ENCODE peak calls at places on chromosomes 16 and 17, in nine cellular contexts. Q, W, H, E, U, B, Z, K and N are unnamed samples. For H3K4me1, the result is how much of the 10 kb centered on the place peaks cover.

GRCh38 chr16:600781-601180 is 10.9 kb downstream of the RAB40C start:
- DNase-seq in Q (no peak), Z (no peak), W (no peak), B (no peak), K (peak), E (no peak), U (no peak), H (no peak), N (no peak)

GRCh38 chr17:32266389-32267269 is 997 bp downstream of the RHBDL3 start:
- DNase-seq in E (peak), K (peak), W (no peak), H (no peak), B (peak), Z (no peak), U (no peak), Q (no peak), N (no peak)

GRCh38 chr16:30075503-30076275 is at the start of gene PPP4C:
- DNase-seq in Z (peak), Q (peak), B (peak), E (peak), W (peak), H (peak), K (peak), U (peak), N (peak)

GRCh38 chr16:17440131-17440530 is 30.6 kb downstream of the XYLT1 start:
- DNase-seq in W (no peak), Q (no peak), B (no peak), U (no peak), H (no peak), K (no peak), E (no peak), Z (no peak), N (no peak)

GRCh38 chr16:68910051-68910450 is 66.7 kb downstream of the TANGO6 start:
- DNase-seq in H (no peak), K (no peak), Z (no peak), W (no peak), U (no peak), E (no peak), Q (no peak), B (no peak), N (no peak)

GRCh38 chr17:82283208-82283749 is 9.8 kb upstream of the CSNK1D start:
- DNase-seq in H (peak), U (no peak), B (peak), Z (no peak), W (no peak), Q (no peak), E (no peak), K (peak), N (no peak)

GRCh38 chr17:66165537-66166123 is 26.3 kb downstream of the CEP112 start:
- DNase-seq in Z (no peak), H (no peak), U (no peak), K (peak), W (no peak), Q (no peak), B (no peak), E (no peak), N (peak)

GRCh38 chr17:70258465-70258864 is 89.1 kb downstream of the KCNJ2 start:
- DNase-seq in U (no peak), B (no peak), K (no peak), H (no peak), Z (no peak), Q (no peak), E (no peak), W (no peak), N (no peak)

GRCh38 chr16:13118091-13118490 is 216.7 kb downstream of the SHISA9 start:
- DNase-seq in W (no peak), K (no peak), H (no peak), B (no peak), Q (no peak), U (no peak), Z (no peak), E (no peak), N (no peak)

GRCh38 chr17:79657036-79657435 is 46.2 kb upstream of the RBFOX3 start:
- DNase-seq in K (no peak), B (no peak), Z (no peak), E (no peak), Q (no peak), H (no peak), W (no peak), U (no peak), N (no peak)

GRCh38 chr17:39011907-39012468 is 44.8 kb upstream of the FBXO47 start:
- DNase-seq in E (no peak), H (no peak), Q (no peak), W (no peak), U (no peak), B (no peak), Z (no peak), K (no peak), N (peak)

GRCh38 chr16:424033-424622 is 1.3 kb upstream of the RAB11FIP3 start:
- DNase-seq in K (peak), E (peak), Z (no peak), W (peak), U (peak), B (peak), Q (peak), H (no peak), N (no peak)

GRCh38 chr16:83967091-83967490 is 953 bp upstream of the NECAB2 start:
- DNase-seq in W (no peak), H (no peak), U (no peak), B (no peak), E (peak), Z (no peak), Q (no peak), K (no peak), N (no peak)

GRCh38 chr16:57893559-57894389 is 77.2 kb downstream of the CNGB1 start:
- DNase-seq in W (no peak), U (no peak), B (no peak), K (peak), E (peak), Q (no peak), Z (no peak), H (no peak), N (no peak)

GRCh38 chr16:75227361-75228142 is 8.8 kb downstream of the CTRB1 start:
- DNase-seq in B (peak), E (no peak), Q (no peak), W (peak), Z (no peak), H (no peak), K (no peak), U (no peak), N (no peak)

GRCh38 chr17:67836205-67836987 is 11.1 kb downstream of the BPTF start:
- DNase-seq in K (peak), B (no peak), H (no peak), Q (no peak), Z (no peak), E (no peak), U (no peak), W (no peak), N (no peak)

GRCh38 chr17:29590979-29591736 is 1.7 kb upstream of the GIT1 start:
- DNase-seq in H (peak), Z (no peak), U (no peak), E (peak), W (no peak), B (peak), K (peak), Q (no peak), N (no peak)

GRCh38 chr17:5434984-5435383 is 4.0 kb downstream of the C1QBP start:
- DNase-seq in U (no peak), W (no peak), Q (no peak), E (no peak), Z (no peak), H (no peak), K (no peak), B (no peak), N (no peak)

GRCh38 chr17:59370580-59371299 is 39.3 kb downstream of the YPEL2 start:
- DNase-seq in E (no peak), U (no peak), B (peak), K (no peak), W (no peak), H (no peak), Q (no peak), Z (no peak), N (no peak)

GRCh38 chr17:59371426-59372099 is 40.1 kb downstream of the YPEL2 start:
- DNase-seq in U (peak), W (peak), H (no peak), E (peak), Q (no peak), K (peak), B (peak), Z (peak), N (no peak)

GRCh38 chr17:59372138-59372751 is 40.8 kb downstream of the YPEL2 start:
- DNase-seq in B (no peak), Q (peak), E (no peak), H (no peak), U (no peak), W (peak), K (peak), Z (no peak), N (no peak)

GRCh38 chr17:59375858-59376257 is 44.4 kb downstream of the YPEL2 start:
- DNase-seq in B (no peak), Z (no peak), U (no peak), E (no peak), W (no peak), Q (no peak), K (no peak), H (no peak), N (no peak)

DNA sequence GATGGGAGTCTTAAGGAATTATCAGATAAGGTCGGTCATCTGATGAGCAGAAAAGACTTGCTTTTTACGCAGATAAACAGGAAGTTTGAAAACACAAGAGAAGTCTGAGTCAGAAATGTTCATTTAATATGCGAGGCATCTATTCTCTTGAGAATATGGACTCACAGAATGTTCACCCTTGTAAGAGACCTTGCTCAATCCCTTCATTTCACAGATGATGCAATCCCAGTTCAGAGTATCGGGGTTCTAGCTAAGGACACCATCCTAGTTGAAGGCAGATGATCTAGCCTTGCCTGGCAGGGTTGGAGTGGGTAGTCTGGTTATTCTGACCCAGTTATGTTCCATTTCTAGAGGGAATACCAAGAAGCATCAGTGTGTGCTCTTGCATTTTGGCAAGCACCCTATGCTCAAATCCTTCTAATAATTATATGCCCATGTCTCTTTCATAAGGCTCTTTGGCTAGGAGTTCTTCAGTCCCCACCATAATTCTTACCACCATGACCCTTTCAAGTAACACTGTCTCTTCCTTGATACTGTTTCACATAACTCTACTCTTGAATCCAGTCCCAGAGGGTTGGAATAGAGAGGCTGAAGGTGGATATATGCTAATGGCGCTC is 42.5 kb downstream of the YPEL2 start:
- DNase-seq in W (peak), B (no peak), Q (no peak), H (no peak), Z (no peak), U (no peak), K (peak), E (no peak), N (no peak)
- H3K4me1 ChIP-seq in W (half or more), B (half or more), Q (half or more), H (half or more), Z (under half), U (under half), K (half or more), E (half or more), N (under half)

DNA sequence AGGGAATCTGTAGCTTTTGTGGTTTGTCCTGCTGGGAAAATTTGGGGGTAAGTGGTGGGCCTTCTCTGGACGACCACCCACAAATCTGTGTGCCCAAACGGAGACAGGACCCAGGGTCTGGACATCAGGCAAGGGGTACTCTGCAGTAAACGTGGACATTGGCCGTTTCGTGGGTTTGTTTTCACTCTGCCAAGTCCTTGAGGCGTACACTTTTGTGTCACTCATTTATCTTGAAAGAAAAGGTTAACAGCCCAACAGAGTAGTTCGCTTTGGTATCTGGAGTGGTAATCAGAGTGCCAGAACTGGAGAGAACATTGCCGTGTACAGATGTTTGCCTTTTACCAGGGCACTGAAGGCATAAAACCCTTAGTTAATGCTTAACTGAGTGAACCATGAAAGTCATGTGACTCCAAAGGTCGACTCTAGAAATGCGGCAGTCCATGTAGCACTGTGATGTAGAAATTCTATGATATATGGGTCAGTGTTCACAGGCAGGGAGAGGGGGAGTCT is 15.4 kb downstream of the NAA60 start:
- DNase-seq in K (peak), H (no peak), Q (no peak), E (no peak), B (no peak), W (no peak), U (no peak), Z (no peak), N (no peak)
- H3K4me1 ChIP-seq in K (under half), H (under half), Q (half or more), E (under half), B (half or more), W (under half), U (under half), Z (under half), N (under half)

GRCh38 chr16:81241706-81242105 is 3.2 kb downstream of the BCO1 start:
- DNase-seq in B (no peak), E (no peak), K (no peak), H (no peak), U (no peak), Z (no peak), Q (no peak), W (no peak), N (no peak)
- H3K4me1 ChIP-seq in B (under half), E (under half), K (under half), H (under half), U (under half), Z (under half), Q (under half), W (under half), N (under half)

GRCh38 chr17:17188586-17188985 is 17.5 kb downstream of the PLD6 start:
- DNase-seq in H (no peak), Q (no peak), B (no peak), W (no peak), U (no peak), K (no peak), E (no peak), Z (no peak), N (no peak)

GRCh38 chr17:17183744-17184143 is 22.4 kb downstream of the PLD6 start:
- DNase-seq in Z (no peak), E (no peak), W (no peak), B (no peak), U (no peak), Q (no peak), H (no peak), K (no peak), N (no peak)

GRCh38 chr17:17182601-17183136 is 23.5 kb downstream of the PLD6 start:
- DNase-seq in W (no peak), Q (no peak), B (no peak), E (no peak), H (no peak), Z (no peak), U (no peak), K (no peak), N (no peak)

GRCh38 chr17:17186551-17187505 is 19.3 kb downstream of the PLD6 start:
- DNase-seq in Z (no peak), K (no peak), E (no peak), H (no peak), U (no peak), B (no peak), W (no peak), Q (no peak), N (no peak)

GRCh38 chr17:17186051-17186450 is 20.1 kb downstream of the PLD6 start:
- DNase-seq in U (no peak), W (no peak), K (no peak), H (no peak), Q (no peak), E (no peak), Z (no peak), B (no peak), N (no peak)
- H3K4me1 ChIP-seq in U (under half), W (under half), K (under half), H (under half), Q (half or more), E (under half), Z (under half), B (under half), N (under half)

GRCh38 chr17:64500487-64500859 is 3.6 kb upstream of the POLG2 start:
- DNase-seq in H (no peak), W (no peak), K (no peak), Z (no peak), E (no peak), Q (no peak), B (no peak), U (no peak), N (no peak)
- H3K4me1 ChIP-seq in H (half or more), W (half or more), K (half or more), Z (under half), E (under half), Q (half or more), B (under half), U (under half), N (under half)

DNA sequence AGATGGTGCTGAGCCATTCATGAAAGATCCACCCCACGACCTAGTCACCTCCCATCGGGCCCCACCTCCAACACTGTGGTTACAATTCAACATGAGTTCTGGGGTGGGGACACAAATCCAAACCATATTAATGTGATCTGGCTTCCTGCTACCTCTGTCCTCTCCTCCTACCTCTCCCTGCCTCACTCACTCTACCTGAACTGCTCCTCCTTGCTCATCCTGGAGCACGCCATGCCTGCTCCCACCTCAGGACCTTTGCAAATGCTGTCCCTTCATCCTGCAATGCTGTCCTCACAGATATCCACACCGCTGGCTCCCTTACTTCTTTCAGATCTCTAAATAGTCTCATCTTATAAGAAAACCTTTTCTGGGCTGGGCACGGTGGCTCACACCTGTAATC is 10.8 kb upstream of the SLC13A5 start:
- DNase-seq in W (no peak), B (no peak), Z (no peak), U (no peak), H (no peak), K (no peak), Q (no peak), E (no peak), N (no peak)
- H3K4me1 ChIP-seq in W (under half), B (under half), Z (under half), U (under half), H (under half), K (under half), Q (under half), E (under half), N (under half)

DNA sequence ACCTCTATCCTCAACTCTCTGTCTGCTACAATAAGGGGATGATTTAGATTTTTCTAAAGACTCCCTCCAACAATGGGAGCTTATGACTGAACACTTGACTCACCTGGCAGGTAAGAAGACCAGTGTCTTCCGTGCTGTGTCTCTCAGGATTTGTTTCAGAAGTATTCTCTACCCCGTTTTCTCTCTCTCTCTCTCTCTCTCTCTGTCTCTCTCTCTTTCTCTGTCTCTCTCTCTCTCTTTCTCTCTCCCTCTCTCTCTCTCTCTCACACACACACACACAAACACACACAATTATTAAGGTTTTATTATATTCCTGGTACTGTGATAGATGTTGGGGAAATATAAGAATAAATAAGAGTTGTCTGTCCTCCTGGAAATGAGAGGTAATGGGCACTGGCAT is 263.9 kb downstream of the TOX3 start:
- DNase-seq in H (no peak), U (no peak), B (no peak), K (no peak), E (no peak), W (no peak), Q (no peak), Z (no peak), N (no peak)
- H3K4me1 ChIP-seq in H (under half), U (under half), B (under half), K (under half), E (under half), W (under half), Q (under half), Z (under half), N (under half)